ENCODE peak calls at places on chromosomes 12 and 14, in four cellular contexts. J is activated B cell treated with CpG ODN at 0.5 μM for 24 hours, W is upper lobe of right lung, C is Panc1. Z is an unnamed sample.

GRCh38 chr12:72535591-72535990 is 263.4 kb downstream of the TRHDE start:
- DNase-seq in J (no peak), W (no peak), C (no peak), Z (no peak)

GRCh38 chr14:101707285-101707842 is 54.1 kb upstream of the PPP2R5C start:
- DNase-seq in J (peak), W (no peak), C (peak), Z (no peak)

GRCh38 chr12:99043319-99043914 is 398.3 kb downstream of the APAF1 start:
- DNase-seq in J (no peak), W (peak), C (peak), Z (peak)

GRCh38 chr12:109816870-109817269 is 16.3 kb downstream of the TRPV4 start:
- DNase-seq in J (no peak), W (no peak), C (no peak), Z (no peak)

GRCh38 chr12:124517260-124518050 is 50.0 kb downstream of the NCOR2 start:
- DNase-seq in J (no peak), W (peak), C (no peak), Z (no peak)

GRCh38 chr12:60335765-60336164 is 739.9 kb downstream of the SLC16A7 start:
- DNase-seq in J (no peak), W (no peak), C (no peak), Z (no peak)

GRCh38 chr14:55589171-55589570 is 9.2 kb downstream of the KTN1 start:
- DNase-seq in J (no peak), W (no peak), C (no peak), Z (no peak)

GRCh38 chr12:50732591-50732990 is 31.3 kb upstream of the ATF1 start:
- DNase-seq in J (no peak), W (no peak), C (peak), Z (no peak)

GRCh38 chr12:87270894-87271293 is 758.3 kb downstream of the C12orf50 start:
- DNase-seq in J (no peak), W (no peak), C (no peak), Z (no peak)

GRCh38 chr14:24674204-24674970 is 40.4 kb upstream of the GZMB start:
- DNase-seq in J (no peak), W (no peak), C (no peak), Z (no peak)

GRCh38 chr12:96103067-96103650 is 67.8 kb upstream of the LTA4H start:
- DNase-seq in J (no peak), W (no peak), C (no peak), Z (no peak)

GRCh38 chr12:93706824-93707223 is 29.6 kb downstream of the CRADD start:
- DNase-seq in J (no peak), W (no peak), C (no peak), Z (no peak)

GRCh38 chr12:3454780-3455179 is 36.2 kb upstream of the PRMT8 start:
- DNase-seq in J (no peak), W (no peak), C (no peak), Z (no peak)

GRCh38 chr14:27049611-27050172 is 451.9 kb upstream of the NOVA1 start:
- DNase-seq in J (no peak), W (no peak), C (no peak), Z (no peak)

GRCh38 chr12:80151131-80151530 is 51.8 kb downstream of the OTOGL start:
- DNase-seq in J (no peak), W (no peak), C (no peak), Z (no peak)

GRCh38 chr12:116135209-116135930 is 142.1 kb downstream of the MED13L start:
- DNase-seq in J (no peak), W (no peak), C (no peak), Z (no peak)

GRCh38 chr12:26431211-26431610 is 235.8 kb downstream of the SSPN start:
- DNase-seq in J (no peak), W (no peak), C (no peak), Z (no peak)

GRCh38 chr12:4355150-4355842 is 24.2 kb downstream of the FGF23 start:
- DNase-seq in J (no peak), W (no peak), C (no peak), Z (no peak)

GRCh38 chr12:12506541-12506940 is 56.1 kb downstream of the DUSP16 start:
- DNase-seq in J (no peak), W (no peak), C (no peak), Z (no peak)

GRCh38 chr12:110599334-110599733 is 14.6 kb upstream of the TCTN1 start:
- DNase-seq in J (no peak), W (no peak), C (no peak), Z (no peak)

GRCh38 chr14:86038401-86038985 is 508.5 kb downstream of the FLRT2 start:
- DNase-seq in J (no peak), W (peak), C (no peak), Z (no peak)

GRCh38 chr12:73106296-73106695 is 834.1 kb downstream of the TRHDE start:
- DNase-seq in J (no peak), W (no peak), C (no peak), Z (no peak)

GRCh38 chr12:88360349-88360748 is 218.2 kb downstream of the TMTC3 start:
- DNase-seq in J (no peak), W (no peak), C (no peak), Z (no peak)

GRCh38 chr12:49970658-49971057 is 2.1 kb upstream of the AQP6 start:
- DNase-seq in J (no peak), W (no peak), C (no peak), Z (no peak)

GRCh38 chr12:76927170-76927784 is 48.5 kb upstream of the CSRP2 start:
- DNase-seq in J (no peak), W (no peak), C (no peak), Z (no peak)

GRCh38 chr14:26130690-26131089 is 467.1 kb downstream of the NOVA1 start:
- DNase-seq in J (no peak), W (no peak), C (no peak), Z (no peak)

GRCh38 chr12:92955997-92956663 is 27.0 kb upstream of the EEA1 start:
- DNase-seq in J (no peak), W (no peak), C (no peak), Z (no peak)

GRCh38 chr14:58501214-58501816 is 73.8 kb downstream of the KIAA0586 start:
- DNase-seq in J (no peak), W (no peak), C (peak), Z (no peak)

GRCh38 chr14:29489911-29490310 is 437.7 kb downstream of the PRKD1 start:
- DNase-seq in J (no peak), W (no peak), C (no peak), Z (no peak)

DNA sequence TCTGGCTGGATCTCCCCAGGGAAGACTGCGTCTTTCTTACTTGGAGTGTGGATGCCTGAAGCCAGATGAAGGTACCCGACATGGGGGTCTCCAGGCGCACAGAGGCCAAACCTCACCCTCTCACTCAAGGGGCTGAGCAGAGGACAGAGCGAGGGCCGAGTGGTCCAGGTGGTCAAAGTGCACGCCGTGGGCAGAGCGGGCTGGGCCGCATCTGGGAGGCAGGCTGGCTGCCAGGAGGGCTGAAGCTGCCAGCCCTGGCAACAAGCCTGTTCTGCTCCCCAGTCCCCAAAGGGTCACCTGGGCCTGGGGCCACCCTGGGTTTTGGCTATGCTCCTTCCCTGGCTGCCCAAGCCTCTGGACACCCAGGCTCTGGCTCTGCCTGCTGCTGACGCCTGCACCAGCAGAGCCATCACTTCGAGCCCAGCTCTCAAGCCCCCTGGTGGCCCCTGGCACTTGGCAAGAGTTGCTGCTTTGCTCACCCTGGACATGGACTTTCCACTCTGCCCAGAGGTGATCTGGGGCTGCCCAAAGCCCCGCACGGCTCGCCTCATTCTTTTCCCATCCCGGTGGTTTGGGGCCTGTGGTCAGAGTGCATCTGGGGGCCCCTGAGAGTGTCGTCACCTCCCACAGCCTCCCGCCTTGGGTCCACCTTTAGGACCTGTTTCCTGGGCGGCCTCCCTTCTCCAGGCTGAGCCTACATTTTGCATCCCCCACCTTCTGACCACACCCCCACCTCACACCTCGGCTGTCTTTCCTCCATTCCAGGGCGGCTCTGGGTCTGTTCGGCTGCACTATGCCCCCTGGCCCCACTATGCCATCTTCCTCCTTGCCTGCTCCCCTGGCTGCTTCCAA is 2.8 kb downstream of the ADSS1 start:
- DNase-seq in J (no peak), W (no peak), C (no peak), Z (no peak)
- TF ChIP-seq CTCF in J (no peak), W (no peak), C (peak), Z (no peak)

GRCh38 chr12:114636723-114637480 is 47.1 kb downstream of the TBX3 start:
- DNase-seq in J (no peak), W (no peak), C (no peak), Z (no peak)
- TF ChIP-seq CTCF in J (no peak), W (peak), C (peak), Z (no peak)

GRCh38 chr12:130101370-130101769 is 60.9 kb upstream of the FZD10 start:
- DNase-seq in J (no peak), W (no peak), C (no peak), Z (no peak)
- TF ChIP-seq CTCF in J (no peak), W (no peak), C (no peak), Z (no peak)

GRCh38 chr12:10301103-10301502 is 6.6 kb upstream of the KLRD1 start:
- DNase-seq in J (no peak), W (no peak), C (no peak), Z (no peak)

GRCh38 chr12:10305411-10305810 is 2.3 kb upstream of the KLRD1 start:
- DNase-seq in J (no peak), W (no peak), C (no peak), Z (no peak)

GRCh38 chr12:10307630-10308029 is at the start of gene KLRD1:
- DNase-seq in J (no peak), W (no peak), C (no peak), Z (no peak)

GRCh38 chr12:10304161-10304574 is 3.5 kb upstream of the KLRD1 start:
- DNase-seq in J (no peak), W (no peak), C (no peak), Z (no peak)
- TF ChIP-seq CTCF in J (no peak), W (no peak), C (no peak), Z (no peak)

DNA sequence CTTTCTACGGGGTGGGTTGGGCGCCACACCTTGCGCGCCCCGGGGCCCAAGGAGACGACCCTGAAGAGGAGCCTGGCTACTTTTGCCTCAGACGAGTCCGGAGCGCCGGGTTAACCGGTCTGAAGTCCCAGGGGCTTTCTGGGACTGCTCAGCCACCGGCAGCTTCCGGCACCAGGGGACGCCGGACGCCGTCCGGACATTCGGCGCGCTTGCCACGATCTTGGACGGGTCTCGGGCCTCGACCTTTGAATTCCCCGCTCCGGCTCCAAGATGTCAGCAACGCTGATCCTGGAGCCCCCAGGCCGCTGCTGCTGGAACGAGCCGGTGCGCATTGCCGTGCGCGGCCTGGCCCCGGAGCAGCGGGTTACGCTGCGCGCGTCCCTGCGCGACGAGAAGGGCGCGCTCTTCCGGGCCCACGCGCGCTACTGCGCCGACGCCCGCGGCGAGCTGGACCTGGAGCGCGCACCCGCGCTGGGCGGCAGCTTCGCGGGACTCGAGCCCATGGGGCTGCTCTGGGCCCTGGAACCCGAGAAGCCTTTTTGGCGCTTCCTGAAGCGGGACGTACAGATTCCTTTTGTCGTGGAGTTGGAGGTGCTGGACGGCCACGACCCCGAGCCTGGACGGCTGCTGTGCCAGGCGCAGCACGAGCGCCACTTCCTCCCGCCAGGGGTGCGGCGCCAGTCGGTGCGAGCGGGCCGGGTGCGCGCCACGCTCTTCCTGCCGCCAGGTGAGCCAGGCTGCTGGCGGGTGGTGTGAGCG is at the start of gene ACOT4:
- DNase-seq in J (peak), W (peak), C (no peak), Z (peak)
- TF ChIP-seq CTCF in J (no peak), W (peak), C (no peak), Z (no peak)

Z was measured in mesothelial cell of epicardium.